ENCODE peak calls at places on chromosomes 1 and 21, in ten cellular contexts. Z is GM23338; G is stimulated activated CD4-positive, alpha-beta T cell treated with anti-CD3 and anti-CD28 coated beads, Interleukin-1b, Interleukin-23, amount 100 ng/mL, for 48 hours; T is fibroblast of lung; Y is M059J; R is DND-41; S is T follicular helper cell; O is stimulated activated CD8-positive, alpha-beta memory T cell treated with anti-CD3 and anti-CD28 coated beads, Interleukin-7, amount 100 ng/mL, for 1 hour; H is GM13976; E is stromal cell of bone marrow. J is an unnamed sample.

GRCh38 chr21:33871171-33871570 is 44.4 kb downstream of the ATP5PO start:
- DNase-seq in Z (no peak), G (no peak), T (peak; percentile 20), Y (no peak), R (no peak), S (no peak), O (no peak), H (no peak), E (no peak), J (no peak)

GRCh38 chr1:116508090-116508983 is 62.5 kb downstream of the CD58 start:
- DNase-seq in Z (no peak), G (no peak), T (no peak), Y (peak; percentile 71), R (no peak), S (no peak), O (no peak), H (no peak), E (no peak), J (no peak)

GRCh38 chr1:225660544-225660946 is 7.6 kb upstream of the ENAH start:
- DNase-seq in Z (no peak), G (no peak), T (no peak), Y (peak; percentile 5), R (no peak), S (no peak), O (no peak), H (no peak), E (no peak), J (no peak)

GRCh38 chr21:43808832-43809251 is 19.5 kb downstream of the RRP1 start:
- DNase-seq in Z (no peak), G (no peak), T (no peak), Y (no peak), R (no peak), S (no peak), O (no peak), H (no peak), E (no peak), J (no peak)

GRCh38 chr1:159474926-159475325 is 35.4 kb downstream of the OR10J1 start:
- DNase-seq in Z (no peak), G (no peak), T (no peak), Y (no peak), R (no peak), S (no peak), O (no peak), H (no peak), E (no peak), J (no peak)

GRCh38 chr1:6907676-6908434 is 122.6 kb downstream of the CAMTA1 start:
- DNase-seq in Z (no peak), G (no peak), T (no peak), Y (no peak), R (no peak), S (no peak), O (no peak), H (no peak), E (no peak), J (no peak)

GRCh38 chr1:87024936-87025537 is 110.6 kb downstream of the HS2ST1 start:
- DNase-seq in Z (peak; percentile 69), G (no peak), T (peak; percentile 41), Y (peak; percentile 56), R (no peak), S (no peak), O (no peak), H (peak; percentile 25), E (peak; percentile 6), J (no peak)

GRCh38 chr1:70528591-70529333 is 117.7 kb downstream of the CTH start:
- DNase-seq in Z (peak; percentile 80), G (no peak), T (peak; percentile 33), Y (peak; percentile 45), R (peak; percentile 31), S (no peak), O (no peak), H (peak; percentile 38), E (no peak), J (no peak)

GRCh38 chr1:208159542-208160258 is 84.5 kb downstream of the PLXNA2 start:
- DNase-seq in Z (no peak), G (no peak), T (peak; percentile 73), Y (peak; percentile 88), R (no peak), S (no peak), O (no peak), H (no peak), E (peak; percentile 78), J (no peak)

GRCh38 chr1:168628807-168629206 is 52.4 kb downstream of the XCL1 start:
- DNase-seq in Z (no peak), G (peak; percentile 20), T (peak; percentile 35), Y (peak; percentile 98), R (no peak), S (no peak), O (no peak), H (no peak), E (no peak), J (no peak)

GRCh38 chr1:227892930-227893695 is 54.6 kb downstream of the WNT9A start:
- DNase-seq in Z (no peak), G (no peak), T (no peak), Y (no peak), R (no peak), S (no peak), O (no peak), H (no peak), E (no peak), J (no peak)

GRCh38 chr1:222739465-222739864 is 2.5 kb downstream of the FAM177B start:
- DNase-seq in Z (no peak), G (no peak), T (no peak), Y (no peak), R (no peak), S (no peak), O (no peak), H (no peak), E (no peak), J (no peak)

GRCh38 chr1:91731815-91732214 is 154.1 kb downstream of the TGFBR3 start:
- DNase-seq in Z (no peak), G (peak; percentile 71), T (no peak), Y (peak; percentile 92), R (no peak), S (peak; percentile 3), O (no peak), H (no peak), E (no peak), J (peak; percentile 18)

GRCh38 chr1:84940481-84940880 is 47.5 kb upstream of the LPAR3 start:
- DNase-seq in Z (no peak), G (no peak), T (no peak), Y (peak; percentile 71), R (no peak), S (no peak), O (no peak), H (no peak), E (no peak), J (no peak)

GRCh38 chr1:98992844-98993243 is 11.8 kb downstream of the PLPPR5 start:
- DNase-seq in Z (no peak), G (no peak), T (no peak), Y (no peak), R (no peak), S (no peak), O (no peak), H (no peak), E (no peak), J (no peak)

GRCh38 chr1:111706921-111707320 is 32.3 kb downstream of the INKA2 start:
- DNase-seq in Z (no peak), G (no peak), T (peak; percentile 32), Y (peak; percentile 50), R (no peak), S (no peak), O (no peak), H (no peak), E (no peak), J (no peak)

GRCh38 chr1:8598060-8598724 is 219.2 kb downstream of the RERE start:
- DNase-seq in Z (peak; percentile 52), G (no peak), T (peak; percentile 77), Y (no peak), R (no peak), S (no peak), O (no peak), H (no peak), E (peak; percentile 36), J (no peak)

GRCh38 chr1:228315484-228315944 is 91.1 kb downstream of the TRIM11 start:
- DNase-seq in Z (no peak), G (no peak), T (no peak), Y (no peak), R (no peak), S (no peak), O (no peak), H (no peak), E (no peak), J (no peak)

GRCh38 chr1:59484090-59484489 is 187.2 kb downstream of the FGGY start:
- DNase-seq in Z (no peak), G (no peak), T (peak; percentile 90), Y (peak; percentile 93), R (no peak), S (no peak), O (no peak), H (no peak), E (peak; percentile 89), J (no peak)

GRCh38 chr1:30589083-30589482 is 134.3 kb downstream of the MATN1 start:
- DNase-seq in Z (no peak), G (no peak), T (no peak), Y (no peak), R (no peak), S (no peak), O (no peak), H (no peak), E (no peak), J (no peak)

GRCh38 chr1:210663730-210664573 is 335.2 kb downstream of the HHAT start:
- DNase-seq in Z (no peak), G (no peak), T (no peak), Y (no peak), R (no peak), S (no peak), O (no peak), H (no peak), E (no peak), J (no peak)

GRCh38 chr1:42973799-42974198 is 15.1 kb upstream of the SLC2A1 start:
- DNase-seq in Z (no peak), G (no peak), T (no peak), Y (no peak), R (no peak), S (no peak), O (no peak), H (no peak), E (no peak), J (no peak)

GRCh38 chr21:38802050-38803026 is 3.4 kb upstream of the ETS2 start:
- DNase-seq in Z (no peak), G (no peak), T (no peak), Y (no peak), R (no peak), S (no peak), O (no peak), H (no peak), E (no peak), J (no peak)

GRCh38 chr1:80448081-80448480 is 1352.7 kb upstream of the ADGRL2 start:
- DNase-seq in Z (no peak), G (no peak), T (peak; percentile 47), Y (no peak), R (no peak), S (no peak), O (no peak), H (no peak), E (no peak), J (no peak)

GRCh38 chr1:230327892-230328284 is 98.2 kb downstream of the PGBD5 start:
- DNase-seq in Z (no peak), G (peak; percentile 35), T (no peak), Y (peak; percentile 73), R (no peak), S (no peak), O (no peak), H (peak; percentile 66), E (no peak), J (no peak)

GRCh38 chr1:212688338-212689047 is 11.1 kb downstream of the BATF3 start:
- DNase-seq in Z (no peak), G (no peak), T (peak; percentile 85), Y (peak; percentile 22), R (no peak), S (no peak), O (no peak), H (no peak), E (no peak), J (no peak)

GRCh38 chr1:2416403-2416802 is 4.0 kb upstream of the PEX10 start:
- DNase-seq in Z (no peak), G (no peak), T (no peak), Y (no peak), R (peak; percentile 58), S (no peak), O (no peak), H (no peak), E (no peak), J (peak; percentile 36)

GRCh38 chr1:59020151-59020997 is 236.5 kb upstream of the JUN start:
- DNase-seq in Z (no peak), G (peak; percentile 42), T (peak; percentile 86), Y (peak; percentile 88), R (peak; percentile 76), S (peak; percentile 9), O (peak; percentile 13), H (peak; percentile 54), E (peak; percentile 76), J (peak; percentile 21)